ENCODE peak calls at places on chromosomes 16 and 17, in seven cellular contexts. N is fibroblast of lung, S is omental fat pad, I is HT-29, T is COR-L47, K is GM03348, M is amniotic stem cell. B is an unnamed sample.

GRCh38 chr17:77572851-77573250 is 385.7 kb upstream of the TNRC6C start:
- DNase-seq in N (no peak), S (no peak), I (no peak), T (no peak), K (no peak), M (no peak), B (no peak)

GRCh38 chr16:74224828-74225227 is 71.8 kb upstream of the PSMD7 start:
- DNase-seq in N (peak; percentile 51), S (no peak), I (no peak), T (no peak), K (no peak), M (no peak), B (peak; percentile 7)

GRCh38 chr16:12144355-12144754 is 167.8 kb downstream of the SNX29 start:
- DNase-seq in N (no peak), S (no peak), I (no peak), T (no peak), K (no peak), M (no peak), B (no peak)

GRCh38 chr17:78417531-78417909 is 39.1 kb downstream of the PGS1 start:
- DNase-seq in N (no peak), S (no peak), I (no peak), T (no peak), K (no peak), M (no peak), B (no peak)

GRCh38 chr16:24681793-24682192 is 47.7 kb upstream of the TNRC6A start:
- DNase-seq in N (peak; percentile 81), S (no peak), I (no peak), T (no peak), K (no peak), M (no peak), B (no peak)

GRCh38 chr17:56499799-56500388 is 93.6 kb upstream of the NOG start:
- DNase-seq in N (peak; percentile 52), S (no peak), I (peak; percentile 64), T (no peak), K (no peak), M (no peak), B (peak; percentile 69)

GRCh38 chr16:70481929-70482536 is 27.6 kb downstream of the FCSK start:
- DNase-seq in N (no peak), S (no peak), I (no peak), T (no peak), K (peak; percentile 55), M (no peak), B (no peak)

GRCh38 chr17:61000911-61001310 is 323.3 kb downstream of the BCAS3 start:
- DNase-seq in N (peak; percentile 88), S (no peak), I (peak; percentile 28), T (no peak), K (peak; percentile 15), M (peak; percentile 44), B (peak; percentile 37)

GRCh38 chr17:54968954-54969400 is 412 bp downstream of the STXBP4 start:
- DNase-seq in N (peak; percentile 52), S (no peak), I (no peak), T (no peak), K (peak; percentile 42), M (peak; percentile 45), B (no peak)

GRCh38 chr17:75834279-75834920 is 9.8 kb downstream of the UNC13D start:
- DNase-seq in N (no peak), S (no peak), I (no peak), T (no peak), K (no peak), M (no peak), B (peak; percentile 69)

GRCh38 chr17:41103896-41104295 is 1.3 kb upstream of the KRTAP4-9 start:
- DNase-seq in N (no peak), S (no peak), I (no peak), T (no peak), K (peak; percentile 13), M (no peak), B (no peak)

GRCh38 chr16:23006380-23006779 is 142.9 kb downstream of the USP31 start:
- DNase-seq in N (no peak), S (no peak), I (no peak), T (no peak), K (no peak), M (no peak), B (no peak)

GRCh38 chr17:81828656-81829055 is 4.4 kb downstream of the MCRIP1 start:
- DNase-seq in N (no peak), S (no peak), I (no peak), T (no peak), K (no peak), M (no peak), B (no peak)

GRCh38 chr17:75064460-75064859 is 17.4 kb downstream of the KCTD2 start:
- DNase-seq in N (no peak), S (no peak), I (no peak), T (no peak), K (no peak), M (no peak), B (no peak)

GRCh38 chr16:31148281-31148728 is 1.6 kb downstream of the PRSS36 start:
- DNase-seq in N (no peak), S (no peak), I (no peak), T (no peak), K (no peak), M (no peak), B (no peak)

GRCh38 chr16:84199861-84200260 is 8.9 kb downstream of the ADAD2 start:
- DNase-seq in N (no peak), S (no peak), I (no peak), T (no peak), K (no peak), M (no peak), B (no peak)

GRCh38 chr16:27677300-27677699 is 127.4 kb downstream of the KATNIP start:
- DNase-seq in N (peak; percentile 5), S (no peak), I (no peak), T (no peak), K (no peak), M (no peak), B (no peak)

GRCh38 chr17:29042679-29043538 is at the start of gene PIPOX:
- DNase-seq in N (peak; percentile 59), S (no peak), I (peak; percentile 38), T (peak; percentile 98), K (no peak), M (no peak), B (peak; percentile 100)

GRCh38 chr16:29986931-29987330 is 8.5 kb downstream of the HIRIP3 start:
- DNase-seq in N (no peak), S (no peak), I (no peak), T (no peak), K (no peak), M (no peak), B (no peak)

GRCh38 chr17:70408768-70409167 is 239.4 kb downstream of the KCNJ2 start:
- DNase-seq in N (no peak), S (no peak), I (no peak), T (no peak), K (no peak), M (no peak), B (no peak)

GRCh38 chr17:78381601-78382168 is 3.2 kb downstream of the PGS1 start:
- DNase-seq in N (no peak), S (no peak), I (no peak), T (no peak), K (peak; percentile 31), M (no peak), B (no peak)

GRCh38 chr16:20424129-20424866 is 15.0 kb downstream of the ACSM5 start:
- DNase-seq in N (no peak), S (no peak), I (no peak), T (no peak), K (no peak), M (no peak), B (no peak)

GRCh38 chr17:46968896-46969295 is 10.2 kb downstream of the RPRML start:
- DNase-seq in N (no peak), S (no peak), I (no peak), T (no peak), K (no peak), M (no peak), B (no peak)

GRCh38 chr17:27535178-27535928 is 79.1 kb downstream of the KSR1 start:
- DNase-seq in N (peak; percentile 70), S (no peak), I (no peak), T (no peak), K (no peak), M (no peak), B (no peak)

GRCh38 chr16:66524601-66525164 is 25.2 kb downstream of the TK2 start:
- DNase-seq in N (no peak), S (no peak), I (no peak), T (no peak), K (no peak), M (no peak), B (no peak)

GRCh38 chr16:28321700-28322411 is 29.5 kb downstream of the SBK1 start:
- DNase-seq in N (peak; percentile 15), S (no peak), I (peak; percentile 49), T (no peak), K (peak; percentile 84), M (no peak), B (peak; percentile 14)

GRCh38 chr17:63753215-63753614 is 11.6 kb upstream of the STRADA start:
- DNase-seq in N (no peak), S (no peak), I (no peak), T (no peak), K (no peak), M (no peak), B (no peak)

GRCh38 chr17:67200727-67201301 is 44.2 kb downstream of the HELZ start:
- DNase-seq in N (peak; percentile 11), S (no peak), I (peak; percentile 56), T (no peak), K (peak; percentile 25), M (no peak), B (peak; percentile 13)